ENCODE peak calls at places on chromosomes 12 and 14, in five cellular contexts. Z is Peyer's patch, N is left lung, G is adrenal gland, K is GM23248. Q is an unnamed sample.
A peak's percentile ranks its signal among the peaks of the same experiment; 100 is the strongest.

GRCh38 chr14:40269436-40269835 is 837.2 kb upstream of the FBXO33 start:
- DNase-seq in N (no peak), Z (no peak), K (no peak), G (no peak), Q (no peak)

GRCh38 chr12:15978431-15978950 is 67.4 kb downstream of the DERA start:
- DNase-seq in K (peak; percentile 44), G (no peak), N (no peak), Z (no peak), Q (no peak)

GRCh38 chr12:101042211-101042610 is 167.8 kb downstream of the SLC5A8 start:
- DNase-seq in N (no peak), Z (no peak), K (no peak), G (no peak), Q (no peak)

GRCh38 chr14:67187210-67187609 is 2.0 kb upstream of the GARIN2 start:
- DNase-seq in N (no peak), G (peak; percentile 17), Z (no peak), K (peak; percentile 93), Q (peak; percentile 35)

GRCh38 chr12:124915249-124916236 is 1.1 kb upstream of the UBC start:
- DNase-seq in Z (peak; percentile 82), N (peak; percentile 88), G (no peak), K (peak; percentile 79), Q (no peak)

GRCh38 chr12:98022961-98023360 is 492.4 kb upstream of the TMPO start:
- DNase-seq in G (no peak), Z (no peak), N (no peak), K (no peak), Q (no peak)

GRCh38 chr12:64451687-64452558 is at the start of gene TBK1:
- DNase-seq in N (peak; percentile 99), G (peak; percentile 91), K (peak; percentile 92), Z (peak; percentile 94), Q (peak; percentile 90)

GRCh38 chr14:31265701-31266398 is 58.3 kb upstream of the HECTD1 start:
- DNase-seq in Z (no peak), K (peak; percentile 66), N (no peak), G (no peak), Q (peak; percentile 45)

GRCh38 chr14:94267352-94267751 is 25.7 kb downstream of the SERPINA10 start:
- DNase-seq in N (no peak), Z (no peak), G (no peak), K (no peak), Q (no peak)

GRCh38 chr14:101108579-101109346 is 205.2 kb upstream of the RTL1 start:
- DNase-seq in G (no peak), Z (no peak), K (no peak), N (no peak), Q (no peak)

GRCh38 chr12:29640589-29641345 is 143.0 kb downstream of the TMTC1 start:
- DNase-seq in K (peak; percentile 46), G (peak; percentile 24), Z (peak; percentile 65), N (no peak), Q (peak; percentile 77)

GRCh38 chr14:90491221-90491867 is 94.5 kb downstream of the CALM1 start:
- DNase-seq in K (peak; percentile 67), N (no peak), G (peak; percentile 47), Z (no peak), Q (peak; percentile 46)

GRCh38 chr12:452667-453210 is 7.0 kb upstream of the B4GALNT3 start:
- DNase-seq in G (peak; percentile 61), Z (no peak), K (peak; percentile 17), N (peak; percentile 81), Q (no peak)

GRCh38 chr12:19799216-19799615 is 359.9 kb downstream of the AEBP2 start:
- DNase-seq in G (no peak), N (no peak), Z (no peak), K (peak; percentile 31), Q (no peak)

GRCh38 chr12:63400746-63401145 is 249.7 kb upstream of the AVPR1A start:
- DNase-seq in N (no peak), G (no peak), K (no peak), Z (no peak), Q (no peak)

GRCh38 chr12:110373962-110374611 is 29.4 kb downstream of the ANAPC7 start:
- DNase-seq in N (no peak), K (no peak), G (no peak), Z (no peak), Q (no peak)
- H3K36me3 ChIP-seq in N (no peaks in the 10 kb centered on the region), K (peaks cover 27% of the 10 kb centered on the region), G (peaks cover 53% of the 10 kb centered on the region), Z (no peaks in the 10 kb centered on the region), Q (peaks cover 75% of the 10 kb centered on the region)

GRCh38 chr12:49990269-49990668 is 17.5 kb downstream of the AQP6 start:
- DNase-seq in Z (no peak), N (no peak), K (peak; percentile 69), G (no peak), Q (no peak)
- H3K4me3 ChIP-seq in Z (no peak overlapping the region), N (no peak overlapping the region), K (no peak overlapping the region), G (no peak overlapping the region), Q (no peak overlapping the region)

GRCh38 chr12:130134563-130134915 is 27.7 kb upstream of the FZD10 start:
- DNase-seq in N (no peak), G (no peak), K (no peak), Z (no peak), Q (no peak)

GRCh38 chr12:130138478-130138877 is 23.8 kb upstream of the FZD10 start:
- DNase-seq in G (no peak), Z (no peak), N (no peak), K (no peak), Q (no peak)

GRCh38 chr12:130133851-130134562 is 28.3 kb upstream of the FZD10 start:
- DNase-seq in K (no peak), Z (no peak), G (no peak), N (no peak), Q (no peak)

GRCh38 chr12:130137141-130138018 is 24.9 kb upstream of the FZD10 start:
- DNase-seq in Z (no peak), G (no peak), N (no peak), K (no peak), Q (no peak)

GRCh38 chr12:130136536-130136935 is 25.7 kb upstream of the FZD10 start:
- DNase-seq in K (no peak), N (no peak), Z (no peak), G (no peak), Q (no peak)
- H3K9me3 ChIP-seq in K (no peaks in the 10 kb centered on the region), N (no peaks in the 10 kb centered on the region), Z (no peaks in the 10 kb centered on the region), G (no peaks in the 10 kb centered on the region), Q (no peaks in the 10 kb centered on the region)

DNA sequence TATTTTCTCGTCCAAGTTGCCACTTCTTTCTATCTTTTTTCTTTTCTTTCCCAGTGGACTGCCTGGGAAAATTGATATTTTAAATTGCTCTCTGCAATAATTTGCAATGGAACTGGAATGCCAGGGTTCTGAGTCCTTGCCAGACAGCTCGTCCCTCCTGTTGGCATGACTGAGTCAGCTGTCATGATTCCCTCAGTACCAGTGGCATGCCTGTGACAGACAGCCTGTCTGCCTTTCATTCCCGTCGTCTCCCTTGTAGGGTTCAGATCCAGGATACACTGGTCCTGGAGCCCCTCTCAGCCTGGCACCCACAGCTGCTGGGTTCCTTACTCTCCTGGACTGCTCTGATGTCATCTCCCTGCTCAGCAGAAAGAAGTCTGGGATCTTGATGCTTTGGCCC is 84.8 kb downstream of the PTPN11 start:
- DNase-seq in G (no peak), Z (no peak), N (no peak), K (no peak), Q (no peak)
- H3K36me3 ChIP-seq in G (peaks cover 51% of the 10 kb centered on the region), Z (no peaks in the 10 kb centered on the region), N (no peaks in the 10 kb centered on the region), K (peaks cover 57% of the 10 kb centered on the region), Q (peaks cover 65% of the 10 kb centered on the region)